ENCODE peak calls at places on chromosomes 1 and 21, in seven cellular contexts. U, S, H, R, J, E and T are unnamed samples.

GRCh38 chr1:935751-936231 is 12.1 kb downstream of the SAMD11 start:
- DNase-seq in U (no peak), S (peak; percentile 44), H (no peak), R (no peak), J (peak; percentile 74), E (no peak), T (no peak)

GRCh38 chr1:204563780-204564179 is 47.6 kb downstream of the MDM4 start:
- DNase-seq in U (no peak), S (no peak), H (no peak), R (no peak), J (no peak), E (no peak), T (no peak)

GRCh38 chr1:29743931-29744330 is 507.6 kb downstream of the PTPRU start:
- DNase-seq in U (no peak), S (no peak), H (no peak), R (no peak), J (no peak), E (no peak), T (no peak)

GRCh38 chr1:29519733-29520132 is 283.4 kb downstream of the PTPRU start:
- DNase-seq in U (no peak), S (no peak), H (no peak), R (no peak), J (no peak), E (no peak), T (no peak)

GRCh38 chr1:10904396-10905358 is 107.8 kb upstream of the TARDBP start:
- DNase-seq in U (no peak), S (no peak), H (no peak), R (no peak), J (no peak), E (no peak), T (no peak)

GRCh38 chr1:223231011-223231572 is 88.0 kb upstream of the TLR5 start:
- DNase-seq in U (no peak), S (no peak), H (no peak), R (no peak), J (no peak), E (no peak), T (no peak)

GRCh38 chr21:42645211-42646075 is 8.0 kb upstream of the PDE9A start:
- DNase-seq in U (no peak), S (no peak), H (no peak), R (no peak), J (no peak), E (no peak), T (no peak)

GRCh38 chr1:191993549-191993948 is 164.7 kb upstream of the RGS18 start:
- DNase-seq in U (no peak), S (peak; percentile 59), H (peak; percentile 58), R (peak; percentile 12), J (no peak), E (peak; percentile 2), T (no peak)

GRCh38 chr1:181002582-181003172 is 20.0 kb downstream of the STX6 start:
- DNase-seq in U (no peak), S (no peak), H (no peak), R (no peak), J (no peak), E (peak; percentile 63), T (no peak)

GRCh38 chr1:207020709-207021107 is 11.8 kb downstream of the C1orf116 start:
- DNase-seq in U (no peak), S (no peak), H (no peak), R (no peak), J (peak; percentile 52), E (no peak), T (no peak)

GRCh38 chr1:28642847-28643635 is at the start of gene TAF12:
- DNase-seq in U (peak; percentile 87), S (peak; percentile 96), H (peak; percentile 98), R (peak; percentile 89), J (peak; percentile 95), E (peak; percentile 90), T (peak; percentile 86)

GRCh38 chr1:33130297-33130696 is 49.3 kb downstream of the AZIN2 start:
- DNase-seq in U (no peak), S (no peak), H (no peak), R (no peak), J (no peak), E (no peak), T (no peak)

GRCh38 chr1:203340112-203340804 is 10.7 kb downstream of the FMOD start:
- DNase-seq in U (no peak), S (peak; percentile 95), H (peak; percentile 76), R (peak; percentile 76), J (peak; percentile 88), E (peak; percentile 69), T (peak; percentile 68)

DNA sequence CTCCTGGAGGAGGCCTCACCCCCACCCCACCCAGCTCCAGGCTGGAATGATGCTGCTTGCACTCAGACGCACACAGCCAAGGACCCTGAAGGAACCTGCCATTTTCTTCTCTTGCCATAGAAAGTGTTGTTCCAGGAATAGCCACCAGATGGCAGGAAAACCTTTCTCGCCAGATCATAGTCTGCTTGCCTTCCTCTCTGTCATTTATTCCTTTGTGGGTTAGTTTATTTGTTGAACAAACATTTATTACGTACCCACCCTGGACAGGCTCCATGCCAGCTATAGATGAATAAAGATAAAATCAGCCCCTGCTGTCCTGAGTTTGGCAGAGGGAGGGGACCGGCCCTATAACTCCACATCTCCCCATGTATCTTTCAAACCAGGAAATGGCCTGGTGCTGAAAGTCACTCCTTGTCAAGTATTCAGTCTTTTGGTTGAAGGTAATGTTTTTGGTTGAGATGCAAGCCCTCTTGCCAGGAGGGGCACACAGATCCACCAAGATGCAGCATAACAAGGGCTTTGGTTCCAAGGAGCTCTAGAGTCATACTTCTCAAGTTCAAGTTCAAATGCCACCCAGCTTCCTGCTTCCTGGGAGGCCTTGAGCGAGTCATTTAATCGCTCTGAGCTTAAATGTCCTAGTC is 7.0 kb upstream of the KCNC4 start:
- DNase-seq in U (peak; percentile 81), S (peak; percentile 78), H (peak; percentile 72), R (peak; percentile 55), J (peak; percentile 70), E (peak; percentile 50), T (peak; percentile 20)
- TF ChIP-seq POLR2AphosphoS5 in U (no peak), S (no peak), H (no peak), R (no peak), J (no peak), E (no peak), T (no peak)

DNA sequence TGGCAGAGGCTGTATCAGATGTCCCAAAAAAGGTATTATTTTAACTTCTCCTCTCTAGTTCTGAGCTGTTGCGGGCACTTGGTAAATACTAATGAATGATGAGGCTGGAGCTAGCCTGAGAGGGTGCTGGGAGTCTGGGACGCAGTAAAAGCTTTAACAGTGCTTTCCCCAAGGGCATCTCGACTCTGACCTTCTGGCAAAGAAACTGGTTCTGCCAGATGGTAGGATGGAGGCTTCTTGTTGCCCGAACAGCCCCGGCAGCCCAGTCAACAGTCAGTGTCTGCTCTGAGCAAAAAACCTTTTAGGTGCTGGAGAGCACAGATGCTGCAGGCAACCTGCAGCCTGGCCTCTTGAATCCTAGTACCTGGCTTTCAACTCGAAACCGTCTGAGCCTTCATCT is 2.5 kb upstream of the PNRC2 start:
- DNase-seq in U (no peak), S (no peak), H (no peak), R (no peak), J (no peak), E (no peak), T (no peak)
- H3K27ac ChIP-seq in U (no peak overlapping the region), S (no peak overlapping the region), H (no peak overlapping the region), R (no peak overlapping the region), J (no peak overlapping the region), E (no peak overlapping the region), T (peak overlapping the region; percentile 11)

DNA sequence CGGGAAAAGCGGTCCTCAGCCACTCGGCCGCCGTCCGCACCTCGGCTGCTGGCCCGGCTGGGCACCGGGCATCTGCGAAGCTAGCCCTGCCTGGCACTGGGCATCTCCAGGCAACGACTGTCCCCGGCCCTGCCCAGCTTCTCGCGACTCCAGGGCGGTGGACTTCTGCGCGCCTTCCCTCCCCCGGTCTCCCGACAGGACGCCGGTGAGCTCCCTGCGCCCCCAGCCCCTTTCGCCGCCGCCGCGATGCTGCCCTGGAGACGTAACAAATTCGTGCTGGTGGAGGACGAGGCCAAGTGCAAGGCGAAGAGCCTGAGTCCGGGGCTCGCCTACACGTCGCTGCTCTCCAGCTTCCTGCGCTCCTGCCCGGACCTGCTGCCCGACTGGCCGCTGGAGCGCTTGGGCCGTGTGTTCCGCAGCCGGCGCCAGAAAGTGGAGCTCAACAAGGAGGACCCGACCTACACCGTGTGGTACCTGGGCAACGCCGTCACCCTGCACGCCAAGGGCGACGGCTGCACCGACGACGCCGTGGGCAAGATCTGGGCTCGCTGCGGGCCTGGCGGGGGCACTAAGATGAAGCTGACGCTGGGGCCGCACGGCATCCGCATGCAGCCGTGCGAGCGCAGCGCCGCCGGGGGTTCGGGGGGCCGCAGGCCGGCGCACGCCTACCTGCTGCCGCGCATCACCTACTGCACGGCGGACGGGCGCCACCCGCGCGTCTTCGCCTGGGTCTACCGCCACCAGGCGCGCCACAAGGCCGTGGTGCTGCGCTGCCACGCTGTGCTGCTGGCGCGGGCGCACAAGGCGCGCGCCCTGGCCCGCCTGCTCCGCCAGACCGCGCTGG is 577 bp downstream of the FAM43B start:
- DNase-seq in U (peak; percentile 77), S (peak; percentile 58), H (peak; percentile 28), R (no peak), J (no peak), E (no peak), T (no peak)
- TF ChIP-seq EZH2 in U (peak; percentile 96), S (peak; percentile 73), H (peak; percentile 85), R (no peak), J (no peak), E (no peak), T (peak; percentile 38)

GRCh38 chr1:58546520-58547308 is at the start of gene OMA1:
- DNase-seq in U (peak; percentile 98), S (peak; percentile 97), H (peak; percentile 99), R (peak; percentile 89), J (peak; percentile 97), E (peak; percentile 91), T (peak; percentile 75)

GRCh38 chr1:58549231-58549958 is 2.9 kb upstream of the OMA1 start:
- DNase-seq in U (no peak), S (peak; percentile 21), H (no peak), R (no peak), J (no peak), E (no peak), T (no peak)

GRCh38 chr1:58551741-58552140 is 5.2 kb upstream of the OMA1 start:
- DNase-seq in U (no peak), S (no peak), H (no peak), R (no peak), J (no peak), E (no peak), T (no peak)

GRCh38 chr1:58548381-58548780 is 1.9 kb upstream of the OMA1 start:
- DNase-seq in U (no peak), S (no peak), H (no peak), R (no peak), J (no peak), E (peak; percentile 24), T (no peak)

DNA sequence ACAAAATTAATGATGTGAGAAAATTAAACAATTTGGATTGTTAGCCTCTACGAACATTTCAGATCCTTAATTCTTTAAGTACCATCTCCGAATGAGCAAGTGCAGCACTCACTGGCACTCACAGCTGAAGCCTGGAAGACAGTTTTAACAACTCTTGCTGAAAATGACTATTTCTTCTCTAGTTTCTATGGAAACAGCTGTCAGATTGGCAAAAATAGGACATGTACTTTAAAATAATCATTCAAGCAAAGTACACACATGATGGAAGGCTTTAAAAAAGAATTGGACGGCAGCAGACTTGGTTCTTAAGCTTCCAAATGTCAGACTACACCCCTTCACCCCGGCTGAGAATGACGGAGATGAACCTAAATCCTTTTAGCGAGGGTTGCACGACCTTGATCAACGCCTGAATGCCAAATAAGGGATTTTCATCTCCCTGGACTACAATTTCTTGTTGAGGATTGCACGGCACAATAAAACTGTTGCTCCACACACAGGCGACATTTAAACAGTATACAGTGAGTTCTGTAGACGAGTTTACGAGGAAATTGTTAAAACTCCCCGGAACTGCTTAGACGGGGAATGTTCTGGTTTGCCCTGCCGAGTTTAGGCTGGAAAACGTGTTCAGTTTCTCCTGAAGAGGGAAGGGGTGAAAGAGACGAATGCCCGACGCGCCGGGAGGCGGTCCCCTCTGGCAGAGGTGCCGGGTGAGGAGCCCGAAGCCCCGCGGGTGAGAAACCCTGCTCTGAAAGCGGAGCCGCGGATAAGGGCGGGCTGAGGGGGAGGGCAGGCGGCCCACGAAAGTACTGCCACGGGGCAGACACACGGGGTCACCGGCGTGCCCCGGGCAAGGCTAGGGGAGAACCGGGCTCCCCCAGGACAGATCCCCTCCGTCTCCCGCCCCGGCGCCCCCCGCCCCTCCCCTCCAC is 671 bp downstream of the OMA1 start:
- DNase-seq in U (peak; percentile 64), S (peak; percentile 73), H (peak; percentile 71), R (no peak), J (peak; percentile 53), E (peak; percentile 57), T (no peak)
- TF ChIP-seq POLR2AphosphoS5 in U (no peak), S (no peak), H (no peak), R (no peak), J (no peak), E (no peak), T (no peak)